ENCODE peak calls at places on chromosomes 12 and 14, in four cellular contexts. One of them, this sample, is unnamed.

GRCh38 chr12:111437816-111438454 is 32.2 kb downstream of the SH2B3 start:
- DNase-seq in NCI-H82: no peak
- DNase-seq in NCI-H2227 treated with DMSO at 0.1 percent for 48 hours: no peak
- DNase-seq in CD4-positive, alpha-beta T cell: no peak
- DNase-seq in this sample: peak

GRCh38 chr12:19739195-19739776 is 300.0 kb downstream of the AEBP2 start:
- DNase-seq in NCI-H2227 treated with DMSO at 0.1 percent for 48 hours: no peak
- DNase-seq in CD4-positive, alpha-beta T cell: no peak
- DNase-seq in NCI-H82: peak
- DNase-seq in this sample: peak

GRCh38 chr12:46266382-46266791 is 2.5 kb downstream of the SLC38A1 start:
- DNase-seq in NCI-H82: peak
- DNase-seq in NCI-H2227 treated with DMSO at 0.1 percent for 48 hours: peak
- DNase-seq in CD4-positive, alpha-beta T cell: no peak
- DNase-seq in this sample: peak

GRCh38 chr12:6049587-6049986 is 74.9 kb downstream of the VWF start:
- DNase-seq in CD4-positive, alpha-beta T cell: no peak
- DNase-seq in NCI-H2227 treated with DMSO at 0.1 percent for 48 hours: no peak
- DNase-seq in NCI-H82: no peak
- DNase-seq in this sample: no peak

GRCh38 chr14:23364604-23365352 is at the start of gene EFS:
- DNase-seq in CD4-positive, alpha-beta T cell: no peak
- DNase-seq in NCI-H82: peak
- DNase-seq in NCI-H2227 treated with DMSO at 0.1 percent for 48 hours: no peak
- DNase-seq in this sample: peak

GRCh38 chr14:52369305-52369781 is 55.2 kb downstream of the PTGER2 start:
- DNase-seq in CD4-positive, alpha-beta T cell: no peak
- DNase-seq in NCI-H82: no peak
- DNase-seq in NCI-H2227 treated with DMSO at 0.1 percent for 48 hours: no peak
- DNase-seq in this sample: peak

GRCh38 chr14:61511558-61511924 is 183.8 kb upstream of the HIF1A start:
- DNase-seq in CD4-positive, alpha-beta T cell: no peak
- DNase-seq in NCI-H82: no peak
- DNase-seq in NCI-H2227 treated with DMSO at 0.1 percent for 48 hours: no peak
- DNase-seq in this sample: no peak

GRCh38 chr14:99716091-99716849 is 32.2 kb downstream of the CYP46A1 start:
- DNase-seq in NCI-H2227 treated with DMSO at 0.1 percent for 48 hours: no peak
- DNase-seq in NCI-H82: no peak
- DNase-seq in CD4-positive, alpha-beta T cell: no peak
- DNase-seq in this sample: no peak

GRCh38 chr14:105528859-105529505 is 2.6 kb downstream of the TMEM121 start:
- DNase-seq in NCI-H82: no peak
- DNase-seq in NCI-H2227 treated with DMSO at 0.1 percent for 48 hours: no peak
- DNase-seq in CD4-positive, alpha-beta T cell: no peak
- DNase-seq in this sample: no peak

GRCh38 chr12:132761032-132761910 is at the start of gene ANKLE2:
- DNase-seq in NCI-H82: peak
- DNase-seq in NCI-H2227 treated with DMSO at 0.1 percent for 48 hours: peak
- DNase-seq in CD4-positive, alpha-beta T cell: peak
- DNase-seq in this sample: peak

GRCh38 chr14:85131523-85131922 is 398.4 kb upstream of the FLRT2 start:
- DNase-seq in CD4-positive, alpha-beta T cell: no peak
- DNase-seq in NCI-H2227 treated with DMSO at 0.1 percent for 48 hours: no peak
- DNase-seq in NCI-H82: no peak
- DNase-seq in this sample: no peak

GRCh38 chr14:90393966-90394365 is 2.9 kb upstream of the CALM1 start:
- DNase-seq in NCI-H82: no peak
- DNase-seq in NCI-H2227 treated with DMSO at 0.1 percent for 48 hours: no peak
- DNase-seq in CD4-positive, alpha-beta T cell: no peak
- DNase-seq in this sample: no peak

GRCh38 chr12:105113094-105113493 is 5.6 kb downstream of the WASHC4 start:
- DNase-seq in CD4-positive, alpha-beta T cell: no peak
- DNase-seq in NCI-H82: no peak
- DNase-seq in NCI-H2227 treated with DMSO at 0.1 percent for 48 hours: no peak
- DNase-seq in this sample: no peak

GRCh38 chr14:75025876-75026275 is 23.2 kb downstream of the EIF2B2 start:
- DNase-seq in CD4-positive, alpha-beta T cell: no peak
- DNase-seq in NCI-H82: no peak
- DNase-seq in NCI-H2227 treated with DMSO at 0.1 percent for 48 hours: no peak
- DNase-seq in this sample: no peak

GRCh38 chr14:103074699-103075341 is 9.2 kb upstream of the LBHD2 start:
- DNase-seq in CD4-positive, alpha-beta T cell: no peak
- DNase-seq in NCI-H2227 treated with DMSO at 0.1 percent for 48 hours: no peak
- DNase-seq in NCI-H82: no peak
- DNase-seq in this sample: no peak

GRCh38 chr12:108822458-108823205 is 34.8 kb downstream of the SSH1 start:
- DNase-seq in NCI-H82: no peak
- DNase-seq in CD4-positive, alpha-beta T cell: no peak
- DNase-seq in NCI-H2227 treated with DMSO at 0.1 percent for 48 hours: peak
- DNase-seq in this sample: no peak

GRCh38 chr12:89648211-89648930 is 60.3 kb downstream of the ATP2B1 start:
- DNase-seq in NCI-H82: peak
- DNase-seq in NCI-H2227 treated with DMSO at 0.1 percent for 48 hours: no peak
- DNase-seq in CD4-positive, alpha-beta T cell: no peak
- DNase-seq in this sample: peak

GRCh38 chr14:99779751-99780150 is 13.5 kb upstream of the EML1 start:
- DNase-seq in NCI-H82: no peak
- DNase-seq in CD4-positive, alpha-beta T cell: no peak
- DNase-seq in NCI-H2227 treated with DMSO at 0.1 percent for 48 hours: no peak
- DNase-seq in this sample: peak

GRCh38 chr14:28751467-28752058 is 15.0 kb upstream of the FOXG1 start:
- DNase-seq in NCI-H2227 treated with DMSO at 0.1 percent for 48 hours: no peak
- DNase-seq in NCI-H82: peak
- DNase-seq in CD4-positive, alpha-beta T cell: no peak
- DNase-seq in this sample: peak

GRCh38 chr12:12892670-12893290 is 1.4 kb downstream of the GPRC5A start:
- DNase-seq in NCI-H82: no peak
- DNase-seq in NCI-H2227 treated with DMSO at 0.1 percent for 48 hours: no peak
- DNase-seq in CD4-positive, alpha-beta T cell: no peak
- DNase-seq in this sample: no peak

GRCh38 chr14:45819107-45819506 is 566.1 kb upstream of the MIS18BP1 start:
- DNase-seq in NCI-H2227 treated with DMSO at 0.1 percent for 48 hours: no peak
- DNase-seq in NCI-H82: no peak
- DNase-seq in CD4-positive, alpha-beta T cell: no peak
- DNase-seq in this sample: no peak

GRCh38 chr12:52581481-52581880 is 7.8 kb upstream of the KRT74 start:
- DNase-seq in CD4-positive, alpha-beta T cell: no peak
- DNase-seq in NCI-H82: no peak
- DNase-seq in NCI-H2227 treated with DMSO at 0.1 percent for 48 hours: no peak
- DNase-seq in this sample: peak

GRCh38 chr12:76908303-76909017 is 29.6 kb upstream of the CSRP2 start:
- DNase-seq in NCI-H2227 treated with DMSO at 0.1 percent for 48 hours: peak
- DNase-seq in NCI-H82: no peak
- DNase-seq in CD4-positive, alpha-beta T cell: no peak
- DNase-seq in this sample: no peak

GRCh38 chr12:69497308-69498026 is 27.3 kb downstream of the FRS2 start:
- DNase-seq in NCI-H82: no peak
- DNase-seq in NCI-H2227 treated with DMSO at 0.1 percent for 48 hours: no peak
- DNase-seq in CD4-positive, alpha-beta T cell: no peak
- DNase-seq in this sample: no peak

GRCh38 chr12:74620932-74621331 is 83.3 kb downstream of the ATXN7L3B start:
- DNase-seq in NCI-H82: no peak
- DNase-seq in NCI-H2227 treated with DMSO at 0.1 percent for 48 hours: no peak
- DNase-seq in CD4-positive, alpha-beta T cell: no peak
- DNase-seq in this sample: no peak

GRCh38 chr14:46490150-46490769 is 161.3 kb downstream of the RPL10L start:
- DNase-seq in CD4-positive, alpha-beta T cell: no peak
- DNase-seq in NCI-H2227 treated with DMSO at 0.1 percent for 48 hours: no peak
- DNase-seq in NCI-H82: peak
- DNase-seq in this sample: peak

GRCh38 chr14:81051547-81051946 is 96.1 kb downstream of the TSHR start:
- DNase-seq in CD4-positive, alpha-beta T cell: no peak
- DNase-seq in NCI-H2227 treated with DMSO at 0.1 percent for 48 hours: no peak
- DNase-seq in NCI-H82: no peak
- DNase-seq in this sample: no peak

GRCh38 chr12:5665615-5666014 is 233.7 kb downstream of the NTF3 start:
- DNase-seq in NCI-H2227 treated with DMSO at 0.1 percent for 48 hours: no peak
- DNase-seq in NCI-H82: no peak
- DNase-seq in CD4-positive, alpha-beta T cell: no peak
- DNase-seq in this sample: peak

GRCh38 chr12:123522164-123522563 is 11.4 kb downstream of the RILPL1 start:
- DNase-seq in NCI-H82: no peak
- DNase-seq in NCI-H2227 treated with DMSO at 0.1 percent for 48 hours: no peak
- DNase-seq in CD4-positive, alpha-beta T cell: no peak
- DNase-seq in this sample: no peak

GRCh38 chr14:49196327-49196726 is 389.9 kb downstream of the RPS29 start:
- DNase-seq in NCI-H82: no peak
- DNase-seq in NCI-H2227 treated with DMSO at 0.1 percent for 48 hours: no peak
- DNase-seq in CD4-positive, alpha-beta T cell: no peak
- DNase-seq in this sample: no peak

GRCh38 chr12:1351926-1352325 is 242.5 kb downstream of the FBXL14 start:
- DNase-seq in NCI-H2227 treated with DMSO at 0.1 percent for 48 hours: no peak
- DNase-seq in NCI-H82: peak
- DNase-seq in CD4-positive, alpha-beta T cell: no peak
- DNase-seq in this sample: no peak

GRCh38 chr12:19244312-19244711 is 114.8 kb downstream of the PLEKHA5 start:
- DNase-seq in NCI-H82: no peak
- DNase-seq in NCI-H2227 treated with DMSO at 0.1 percent for 48 hours: no peak
- DNase-seq in CD4-positive, alpha-beta T cell: no peak
- DNase-seq in this sample: no peak

GRCh38 chr14:96582995-96583394 is 80.8 kb downstream of the PAPOLA start:
- DNase-seq in NCI-H2227 treated with DMSO at 0.1 percent for 48 hours: no peak
- DNase-seq in CD4-positive, alpha-beta T cell: no peak
- DNase-seq in NCI-H82: no peak
- DNase-seq in this sample: no peak

GRCh38 chr14:47278233-47278842 is 397.1 kb downstream of the MDGA2 start:
- DNase-seq in NCI-H82: peak
- DNase-seq in NCI-H2227 treated with DMSO at 0.1 percent for 48 hours: peak
- DNase-seq in CD4-positive, alpha-beta T cell: no peak
- DNase-seq in this sample: peak

This sample was measured in astrocyte.